ENCODE peak calls at places on chromosomes 2 and 18, in eight cellular contexts. K is IMR-90, A is lung, P is ascending aorta, V is GM06990, O is lower lobe of right lung, F is GM12865, J is astrocyte of the spinal cord. M is an unnamed sample.

GRCh38 chr2:138767101-138767500 is 13.1 kb downstream of the NXPH2 start:
- DNase-seq in K (no peak), A (no peak), P (no peak), V (no peak), O (no peak), F (no peak), J (no peak), M (no peak)

GRCh38 chr2:216922170-216922780 is 62.4 kb upstream of the TNP1 start:
- DNase-seq in K (no peak), A (no peak), P (no peak), V (no peak), O (no peak), F (peak; percentile 16), J (no peak), M (no peak)

GRCh38 chr2:39571197-39571731 is 94.5 kb upstream of the TMEM178A start:
- DNase-seq in K (no peak), A (no peak), P (no peak), V (no peak), O (no peak), F (no peak), J (no peak), M (no peak)

GRCh38 chr2:241309684-241310117 is 5.8 kb downstream of the HDLBP start:
- DNase-seq in K (peak; percentile 61), A (no peak), P (no peak), V (peak; percentile 54), O (no peak), F (peak; percentile 89), J (peak; percentile 66), M (peak; percentile 66)

GRCh38 chr2:225895126-225895525 is 495.6 kb downstream of the NYAP2 start:
- DNase-seq in K (peak; percentile 28), A (no peak), P (no peak), V (no peak), O (no peak), F (no peak), J (peak; percentile 61), M (no peak)

GRCh38 chr18:7789853-7790552 is 222.9 kb downstream of the PTPRM start:
- DNase-seq in K (peak; percentile 55), A (no peak), P (no peak), V (no peak), O (no peak), F (no peak), J (peak; percentile 60), M (no peak)

GRCh38 chr2:182784777-182785176 is 68.7 kb downstream of the DNAJC10 start:
- DNase-seq in K (peak; percentile 60), A (no peak), P (no peak), V (peak; percentile 3), O (no peak), F (peak; percentile 27), J (peak; percentile 63), M (no peak)

GRCh38 chr2:237743561-237744269 is 54.9 kb upstream of the RBM44 start:
- DNase-seq in K (peak; percentile 63), A (no peak), P (peak; percentile 70), V (no peak), O (no peak), F (no peak), J (peak; percentile 23), M (no peak)

GRCh38 chr2:173553589-173553988 is 198.9 kb downstream of the CDCA7 start:
- DNase-seq in K (peak; percentile 19), A (no peak), P (no peak), V (no peak), O (no peak), F (no peak), J (peak; percentile 42), M (no peak)

GRCh38 chr2:238999290-238999741 is 151.4 kb downstream of the TWIST2 start:
- DNase-seq in K (no peak), A (no peak), P (no peak), V (no peak), O (no peak), F (no peak), J (no peak), M (no peak)

GRCh38 chr2:55049794-55050132 is 488 bp downstream of the RTN4 start:
- DNase-seq in K (no peak), A (no peak), P (no peak), V (no peak), O (no peak), F (no peak), J (no peak), M (no peak)

GRCh38 chr2:151728736-151729415 is 5.4 kb downstream of the NEB start:
- DNase-seq in K (no peak), A (no peak), P (no peak), V (no peak), O (no peak), F (no peak), J (no peak), M (no peak)

GRCh38 chr2:207479198-207479785 is 50.5 kb upstream of the CREB1 start:
- DNase-seq in K (peak; percentile 70), A (no peak), P (no peak), V (no peak), O (no peak), F (no peak), J (peak; percentile 56), M (no peak)

GRCh38 chr2:216829533-216829932 is 30.3 kb downstream of the TNP1 start:
- DNase-seq in K (peak; percentile 63), A (peak; percentile 57), P (peak; percentile 89), V (no peak), O (peak; percentile 53), F (no peak), J (peak; percentile 40), M (no peak)

GRCh38 chr2:88549616-88550292 is 77.5 kb downstream of the EIF2AK3 start:
- DNase-seq in K (no peak), A (no peak), P (no peak), V (no peak), O (no peak), F (no peak), J (no peak), M (no peak)
- H3K4me3 ChIP-seq in K (no peak overlapping the region), A (no peak overlapping the region), P (no peak overlapping the region), V (no peak overlapping the region), O (no peak overlapping the region), F (no peak overlapping the region), J (peak overlapping the region; percentile 16), M (no peak overlapping the region)

GRCh38 chr18:36006997-36007396 is 34.5 kb downstream of the RMP24 start:
- DNase-seq in K (no peak), A (no peak), P (no peak), V (no peak), O (no peak), F (no peak), J (no peak), M (no peak)
- TF ChIP-seq CTCF in K (no peak), A (no peak), P (no peak), V (no peak), O (no peak), F (no peak), J (no peak), M (no peak)

DNA sequence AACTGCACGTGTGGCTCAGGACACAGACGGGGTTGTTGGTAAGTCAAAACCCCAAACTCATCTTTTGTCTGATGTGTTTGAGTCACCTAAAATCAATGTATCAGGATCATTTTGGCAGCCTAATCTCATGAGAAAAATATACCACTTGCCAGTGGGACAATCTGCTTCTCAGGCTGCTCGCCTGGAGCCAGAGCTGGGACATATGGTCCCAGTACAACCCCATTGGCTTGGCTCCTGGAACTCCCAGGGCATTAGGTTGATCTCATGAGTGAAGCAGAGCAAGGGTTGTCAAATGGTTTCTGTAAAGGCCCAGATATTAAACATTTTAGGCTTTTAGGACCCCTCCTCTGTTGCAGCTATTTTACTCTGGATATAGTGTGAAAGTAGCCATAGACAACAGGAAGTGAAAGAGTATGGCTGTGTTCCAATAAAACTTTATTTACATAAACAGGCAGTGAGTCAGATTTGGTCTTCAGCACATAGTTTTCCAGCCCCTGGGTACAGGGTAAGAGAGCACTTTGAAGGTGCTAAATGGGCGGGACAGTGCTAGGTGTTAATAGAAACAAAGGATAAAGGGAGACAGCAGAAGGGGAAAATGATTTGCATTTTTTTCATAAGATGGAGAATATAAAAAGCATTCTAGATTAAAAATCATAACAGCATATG is 290.8 kb downstream of the KCNS3 start:
- DNase-seq in K (no peak), A (no peak), P (no peak), V (no peak), O (no peak), F (no peak), J (no peak), M (no peak)
- H3K4me3 ChIP-seq in K (no peak overlapping the region), A (no peak overlapping the region), P (no peak overlapping the region), V (no peak overlapping the region), O (no peak overlapping the region), F (no peak overlapping the region), J (no peak overlapping the region), M (no peak overlapping the region)

DNA sequence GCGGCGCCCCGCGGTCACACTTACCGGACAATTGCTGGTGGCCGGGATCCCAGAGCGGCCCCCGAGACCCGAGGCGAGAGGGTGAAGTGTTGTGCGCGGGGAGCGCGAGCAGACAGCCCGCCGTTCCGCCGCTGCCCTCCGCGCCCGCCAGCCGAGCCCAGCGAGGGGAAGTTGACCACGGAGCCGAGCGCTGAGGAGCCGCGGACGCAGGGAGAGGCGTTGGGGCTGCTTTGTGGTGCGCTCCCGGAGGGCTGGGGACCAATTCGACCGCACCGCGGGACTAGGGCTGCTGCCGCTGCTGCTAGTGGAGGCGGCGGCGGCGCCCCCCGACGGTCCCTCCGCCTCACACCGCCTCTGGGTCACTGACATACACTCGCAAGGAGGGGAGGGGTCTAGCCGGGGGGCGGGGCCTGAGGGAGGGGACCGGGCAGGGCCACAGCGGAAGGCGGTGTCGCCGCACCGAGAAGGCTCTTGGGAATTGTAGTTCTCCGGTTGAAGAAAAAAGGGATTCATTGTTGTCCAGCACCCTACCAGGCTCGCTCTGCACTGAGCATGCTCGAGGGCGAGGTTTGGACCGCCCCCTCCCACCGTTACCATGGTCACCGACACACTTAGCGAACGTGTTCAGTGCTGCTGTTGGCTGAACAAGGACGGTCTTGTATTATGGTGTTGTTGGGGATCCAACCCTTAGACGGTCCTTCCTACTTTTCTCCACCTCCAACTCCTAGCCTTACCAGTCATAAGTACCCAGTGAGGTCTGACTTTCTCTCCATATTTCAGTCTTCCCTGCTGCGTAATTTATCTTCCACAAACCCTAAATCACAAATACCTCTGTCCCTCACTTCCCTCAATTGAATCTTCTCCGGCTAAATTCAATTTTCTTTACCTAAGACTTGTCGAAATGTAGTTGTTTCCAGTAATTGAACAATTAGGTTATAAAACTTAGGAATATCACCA is at the start of gene PELI1:
- DNase-seq in K (peak; percentile 95), A (peak; percentile 97), P (peak; percentile 97), V (peak; percentile 95), O (peak; percentile 95), F (peak; percentile 99), J (peak; percentile 98), M (peak; percentile 95)
- TF ChIP-seq CTCF in K (peak; percentile 20), A (no peak), P (peak; percentile 31), V (peak; percentile 48), O (peak; percentile 32), F (peak; percentile 26), J (peak; percentile 14), M (peak; percentile 29)

GRCh38 chr18:10559566-10560456 is 34.0 kb downstream of the NAPG start:
- DNase-seq in K (peak; percentile 28), A (no peak), P (no peak), V (peak; percentile 56), O (no peak), F (peak; percentile 64), J (no peak), M (peak; percentile 5)
- H3K4me3 ChIP-seq in K (no peak overlapping the region), A (no peak overlapping the region), P (peak overlapping the region; percentile 49), V (peak overlapping the region; percentile 38), O (peak overlapping the region; percentile 24), F (peak overlapping the region; percentile 21), J (peak overlapping the region; percentile 21), M (no peak overlapping the region)

GRCh38 chr2:132416996-132417395 is 391 bp downstream of the GPR39 start:
- DNase-seq in K (no peak), A (no peak), P (no peak), V (no peak), O (no peak), F (no peak), J (no peak), M (no peak)
- TF ChIP-seq CTCF in K (no peak), A (no peak), P (no peak), V (peak; percentile 2), O (peak; percentile 16), F (no peak), J (no peak), M (peak; percentile 11)

GRCh38 chr2:6341730-6342129 is 524.0 kb downstream of the CMPK2 start:
- DNase-seq in K (no peak), A (no peak), P (no peak), V (no peak), O (no peak), F (no peak), J (no peak), M (no peak)
- H3K4me3 ChIP-seq in K (no peak overlapping the region), A (no peak overlapping the region), P (no peak overlapping the region), V (no peak overlapping the region), O (no peak overlapping the region), F (no peak overlapping the region), J (no peak overlapping the region), M (no peak overlapping the region)